ENCODE peak calls at places on chromosome 12, in six cellular contexts. B is activated gamma-delta T cell treated with Interleukin-2 at 50 U/mL for 16 hours; E is HEK293T; K is tibial nerve; U is CD4-positive, alpha-beta T cell; O is anterior cingulate cortex. J is an unnamed sample.

GRCh38 chr12:75954076-75954475 is 77.5 kb downstream of the PHLDA1 start:
- DNase-seq in B (no peak), O (no peak), U (no peak), E (no peak), K (no peak), J (no peak)

GRCh38 chr12:104752016-104752415 is 206.1 kb downstream of the SLC41A2 start:
- DNase-seq in B (no peak), E (no peak), K (no peak), U (no peak), O (no peak), J (no peak)

GRCh38 chr12:16300706-16301105 is 23.2 kb upstream of the SLC15A5 start:
- DNase-seq in U (no peak), B (no peak), E (no peak), O (no peak), K (peak), J (no peak)

GRCh38 chr12:45259732-45260480 is 44.0 kb downstream of the ANO6 start:
- DNase-seq in B (no peak), E (no peak), K (no peak), U (no peak), O (no peak), J (no peak)

GRCh38 chr12:114938487-114939210 is 254.7 kb upstream of the TBX3 start:
- DNase-seq in B (no peak), O (peak), K (no peak), U (no peak), E (no peak), J (peak)

GRCh38 chr12:121748218-121748570 is 35.6 kb downstream of the TMEM120B start:
- DNase-seq in O (no peak), B (no peak), E (no peak), K (no peak), U (no peak), J (peak)

GRCh38 chr12:104458645-104459555 is 2.2 kb downstream of the CHST11 start:
- DNase-seq in B (no peak), U (no peak), E (peak), K (no peak), O (no peak), J (no peak)

GRCh38 chr12:96244826-96245225 is 50.7 kb downstream of the ELK3 start:
- DNase-seq in O (no peak), E (no peak), U (no peak), K (no peak), B (no peak), J (no peak)

GRCh38 chr12:106112094-106112822 is 26.5 kb downstream of the NUAK1 start:
- DNase-seq in E (no peak), U (no peak), B (no peak), K (no peak), O (no peak), J (no peak)

GRCh38 chr12:76346798-76347420 is 1.3 kb downstream of the BBS10 start:
- DNase-seq in E (peak), O (peak), K (no peak), B (no peak), U (no peak), J (no peak)

GRCh38 chr12:7369274-7369729 is 65.4 kb downstream of the ACSM4 start:
- DNase-seq in U (no peak), K (no peak), B (no peak), E (no peak), O (no peak), J (peak)

GRCh38 chr12:127280393-127281275 is 986.3 kb upstream of the TMEM132C start:
- DNase-seq in B (peak), U (peak), K (no peak), O (peak), E (peak), J (peak)

GRCh38 chr12:6768385-6769002 is 2.3 kb downstream of the PTMS start:
- DNase-seq in K (no peak), U (no peak), O (no peak), E (no peak), B (no peak), J (peak)

GRCh38 chr12:116265361-116266128 is 11.9 kb downstream of the MED13L start:
- DNase-seq in E (no peak), O (no peak), B (no peak), U (no peak), K (no peak), J (no peak)

GRCh38 chr12:2961705-2962104 is 2.5 kb downstream of the TEAD4 start:
- DNase-seq in U (no peak), K (no peak), O (no peak), E (no peak), B (no peak), J (no peak)

GRCh38 chr12:83123039-83123438 is 436.3 kb downstream of the TMTC2 start:
- DNase-seq in K (no peak), U (no peak), O (no peak), B (no peak), E (no peak), J (no peak)

GRCh38 chr12:64757778-64758177 is 1.4 kb downstream of the GNS start:
- DNase-seq in K (no peak), O (no peak), U (no peak), B (no peak), E (no peak), J (no peak)

GRCh38 chr12:1643056-1643455 is 14.0 kb downstream of the WNT5B start:
- DNase-seq in K (no peak), O (no peak), U (no peak), B (no peak), E (no peak), J (no peak)